ENCODE peak calls at places on chromosomes 3 and 15, in five cellular contexts. One of them, this sample, is unnamed.

GRCh38 chr3:52232279-52233107 is 6.5 kb downstream of the TWF2 start:
- DNase-seq in esophagus squamous epithelium: no peak
- DNase-seq in breast epithelium: no peak
- DNase-seq in IMR-90: no peak
- DNase-seq in sigmoid colon: no peak
- DNase-seq in this sample: no peak

GRCh38 chr3:183548262-183548769 is 7.2 kb downstream of the KLHL6 start:
- DNase-seq in breast epithelium: no peak
- DNase-seq in esophagus squamous epithelium: no peak
- DNase-seq in IMR-90: peak
- DNase-seq in sigmoid colon: no peak
- DNase-seq in this sample: no peak

GRCh38 chr3:125150525-125151436 is 61.8 kb downstream of the SLC12A8 start:
- DNase-seq in esophagus squamous epithelium: no peak
- DNase-seq in sigmoid colon: no peak
- DNase-seq in breast epithelium: no peak
- DNase-seq in IMR-90: peak
- DNase-seq in this sample: no peak

GRCh38 chr3:175940881-175941280 is 1081.7 kb downstream of the NAALADL2 start:
- DNase-seq in IMR-90: no peak
- DNase-seq in esophagus squamous epithelium: no peak
- DNase-seq in sigmoid colon: no peak
- DNase-seq in breast epithelium: no peak
- DNase-seq in this sample: peak

GRCh38 chr3:196609815-196610515 is 29.5 kb upstream of the NRROS start:
- DNase-seq in sigmoid colon: no peak
- DNase-seq in esophagus squamous epithelium: no peak
- DNase-seq in breast epithelium: no peak
- DNase-seq in IMR-90: no peak
- DNase-seq in this sample: no peak

GRCh38 chr3:68996356-68996995 is 17.0 kb downstream of the EOGT start:
- DNase-seq in sigmoid colon: no peak
- DNase-seq in IMR-90: peak
- DNase-seq in breast epithelium: no peak
- DNase-seq in esophagus squamous epithelium: no peak
- DNase-seq in this sample: no peak

GRCh38 chr15:51576451-51576850 is 46.1 kb downstream of the DMXL2 start:
- DNase-seq in esophagus squamous epithelium: no peak
- DNase-seq in breast epithelium: no peak
- DNase-seq in sigmoid colon: no peak
- DNase-seq in IMR-90: no peak
- DNase-seq in this sample: no peak

GRCh38 chr3:51340989-51341636 is 44.0 kb upstream of the MANF start:
- DNase-seq in sigmoid colon: peak
- DNase-seq in breast epithelium: no peak
- DNase-seq in IMR-90: peak
- DNase-seq in esophagus squamous epithelium: no peak
- DNase-seq in this sample: no peak

GRCh38 chr3:79148786-79149185 is 619.0 kb downstream of the ROBO1 start:
- DNase-seq in esophagus squamous epithelium: no peak
- DNase-seq in IMR-90: peak
- DNase-seq in breast epithelium: no peak
- DNase-seq in sigmoid colon: no peak
- DNase-seq in this sample: no peak

GRCh38 chr3:158830391-158830790 is 28.5 kb downstream of the MFSD1 start:
- DNase-seq in sigmoid colon: no peak
- DNase-seq in breast epithelium: no peak
- DNase-seq in esophagus squamous epithelium: no peak
- DNase-seq in IMR-90: peak
- DNase-seq in this sample: no peak

GRCh38 chr3:101036213-101036618 is 43.0 kb upstream of the ABI3BP start:
- DNase-seq in sigmoid colon: no peak
- DNase-seq in esophagus squamous epithelium: no peak
- DNase-seq in IMR-90: peak
- DNase-seq in breast epithelium: no peak
- DNase-seq in this sample: no peak

GRCh38 chr3:181698263-181698944 is 13.3 kb upstream of the SOX2 start:
- DNase-seq in IMR-90: no peak
- DNase-seq in sigmoid colon: no peak
- DNase-seq in esophagus squamous epithelium: no peak
- DNase-seq in breast epithelium: no peak
- DNase-seq in this sample: no peak

GRCh38 chr15:64731012-64731806 is 44.2 kb downstream of the RBPMS2 start:
- DNase-seq in esophagus squamous epithelium: peak
- DNase-seq in IMR-90: peak
- DNase-seq in sigmoid colon: peak
- DNase-seq in breast epithelium: peak
- DNase-seq in this sample: peak

GRCh38 chr3:111568906-111569305 is 26.2 kb downstream of the ZBED2 start:
- DNase-seq in breast epithelium: no peak
- DNase-seq in esophagus squamous epithelium: no peak
- DNase-seq in IMR-90: no peak
- DNase-seq in sigmoid colon: no peak
- DNase-seq in this sample: no peak

GRCh38 chr3:47017504-47018268 is 38.2 kb downstream of the NBEAL2 start:
- DNase-seq in IMR-90: peak
- DNase-seq in esophagus squamous epithelium: no peak
- DNase-seq in sigmoid colon: no peak
- DNase-seq in breast epithelium: no peak
- DNase-seq in this sample: no peak

GRCh38 chr3:72080101-72080500 is 295.2 kb upstream of the PROK2 start:
- DNase-seq in IMR-90: no peak
- DNase-seq in breast epithelium: no peak
- DNase-seq in sigmoid colon: no peak
- DNase-seq in esophagus squamous epithelium: no peak
- DNase-seq in this sample: no peak

GRCh38 chr3:72082121-72082715 is 297.3 kb upstream of the PROK2 start:
- DNase-seq in IMR-90: no peak
- DNase-seq in sigmoid colon: no peak
- DNase-seq in breast epithelium: no peak
- DNase-seq in esophagus squamous epithelium: no peak
- DNase-seq in this sample: no peak

GRCh38 chr3:72081456-72081855 is 296.5 kb upstream of the PROK2 start:
- DNase-seq in breast epithelium: no peak
- DNase-seq in IMR-90: no peak
- DNase-seq in esophagus squamous epithelium: no peak
- DNase-seq in sigmoid colon: no peak
- DNase-seq in this sample: no peak

GRCh38 chr3:72079369-72079872 is 294.5 kb upstream of the PROK2 start:
- DNase-seq in IMR-90: no peak
- DNase-seq in breast epithelium: no peak
- DNase-seq in sigmoid colon: no peak
- DNase-seq in esophagus squamous epithelium: no peak
- DNase-seq in this sample: no peak

GRCh38 chr3:72080800-72081199 is 295.9 kb upstream of the PROK2 start:
- DNase-seq in breast epithelium: no peak
- DNase-seq in esophagus squamous epithelium: no peak
- DNase-seq in sigmoid colon: no peak
- DNase-seq in IMR-90: no peak
- DNase-seq in this sample: no peak
- H3K4me3 ChIP-seq in breast epithelium: no peak
- H3K4me3 ChIP-seq in esophagus squamous epithelium: no peak
- H3K4me3 ChIP-seq in sigmoid colon: no peak
- H3K4me3 ChIP-seq in IMR-90: no peak
- H3K4me3 ChIP-seq in this sample: no peak

DNA sequence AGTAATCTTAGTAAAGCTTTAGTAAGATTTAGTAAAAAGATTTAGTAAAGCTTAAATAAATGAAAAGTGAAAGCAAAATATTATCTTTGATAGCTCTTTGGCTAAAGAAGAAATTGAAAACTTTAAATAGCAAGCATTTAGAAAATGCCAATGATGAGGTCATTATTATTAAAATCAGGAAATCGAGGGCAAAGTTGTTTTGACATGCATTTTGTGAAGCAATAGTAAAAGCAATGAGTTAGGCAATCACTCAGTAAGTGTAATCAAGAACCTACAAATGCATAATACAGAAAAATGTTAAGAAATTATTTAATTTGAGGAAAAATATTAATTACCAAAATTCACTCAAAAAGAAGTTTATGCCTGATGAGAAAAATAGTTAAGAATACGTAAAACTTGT is 280.3 kb upstream of the MME start:
- DNase-seq in esophagus squamous epithelium: no peak
- DNase-seq in breast epithelium: no peak
- DNase-seq in IMR-90: peak
- DNase-seq in sigmoid colon: no peak
- DNase-seq in this sample: no peak
- H3K27ac ChIP-seq in esophagus squamous epithelium: no peak
- H3K27ac ChIP-seq in breast epithelium: no peak
- H3K27ac ChIP-seq in IMR-90: no peak
- H3K27ac ChIP-seq in sigmoid colon: no peak
- H3K27ac ChIP-seq in this sample: no peak

GRCh38 chr15:25068696-25069095 is 113.9 kb downstream of the SNRPN start:
- DNase-seq in breast epithelium: no peak
- DNase-seq in IMR-90: no peak
- DNase-seq in esophagus squamous epithelium: no peak
- DNase-seq in sigmoid colon: no peak
- DNase-seq in this sample: peak
- TF ChIP-seq POLR2A in breast epithelium: no peak
- TF ChIP-seq POLR2A in IMR-90: no peak
- TF ChIP-seq POLR2A in esophagus squamous epithelium: no peak
- TF ChIP-seq POLR2A in sigmoid colon: no peak
- TF ChIP-seq POLR2A in this sample: no peak

GRCh38 chr3:13626915-13627460 is 78.1 kb downstream of the FBLN2 start:
- DNase-seq in sigmoid colon: no peak
- DNase-seq in breast epithelium: no peak
- DNase-seq in esophagus squamous epithelium: no peak
- DNase-seq in IMR-90: no peak
- DNase-seq in this sample: peak

GRCh38 chr3:13628841-13629551 is 80.1 kb downstream of the FBLN2 start:
- DNase-seq in IMR-90: no peak
- DNase-seq in esophagus squamous epithelium: no peak
- DNase-seq in sigmoid colon: no peak
- DNase-seq in breast epithelium: no peak
- DNase-seq in this sample: no peak

GRCh38 chr3:13627681-13628080 is 78.8 kb downstream of the FBLN2 start:
- DNase-seq in sigmoid colon: no peak
- DNase-seq in breast epithelium: no peak
- DNase-seq in esophagus squamous epithelium: no peak
- DNase-seq in IMR-90: no peak
- DNase-seq in this sample: no peak

GRCh38 chr3:13629644-13630043 is 80.7 kb downstream of the FBLN2 start:
- DNase-seq in IMR-90: no peak
- DNase-seq in esophagus squamous epithelium: no peak
- DNase-seq in breast epithelium: no peak
- DNase-seq in sigmoid colon: no peak
- DNase-seq in this sample: no peak

GRCh38 chr3:13628432-13628831 is 79.5 kb downstream of the FBLN2 start:
- DNase-seq in esophagus squamous epithelium: no peak
- DNase-seq in IMR-90: no peak
- DNase-seq in sigmoid colon: no peak
- DNase-seq in breast epithelium: no peak
- DNase-seq in this sample: peak
- H3K4me3 ChIP-seq in esophagus squamous epithelium: no peak
- H3K4me3 ChIP-seq in IMR-90: no peak
- H3K4me3 ChIP-seq in sigmoid colon: no peak
- H3K4me3 ChIP-seq in breast epithelium: no peak
- H3K4me3 ChIP-seq in this sample: no peak